ENCODE peak calls at places on chromosomes 13 and 19, in four cellular contexts. One of them, this sample, is unnamed.

GRCh38 chr13:51935326-51936171 is 73.8 kb downstream of the CCDC70 start:
- DNase-seq in fibroblast of lung: peak
- DNase-seq in Peyer's patch: no peak
- DNase-seq in fibroblast of the aortic adventitia: no peak
- DNase-seq in this sample: no peak

GRCh38 chr13:24654741-24655140 is 25.5 kb upstream of the ATP12A start:
- DNase-seq in Peyer's patch: no peak
- DNase-seq in fibroblast of lung: peak
- DNase-seq in fibroblast of the aortic adventitia: peak
- DNase-seq in this sample: no peak

GRCh38 chr13:113901231-113901630 is 37.4 kb upstream of the GAS6 start:
- DNase-seq in fibroblast of the aortic adventitia: peak
- DNase-seq in fibroblast of lung: peak
- DNase-seq in Peyer's patch: no peak
- DNase-seq in this sample: no peak

GRCh38 chr13:109735567-109735966 is 50.8 kb downstream of the IRS2 start:
- DNase-seq in Peyer's patch: no peak
- DNase-seq in fibroblast of the aortic adventitia: no peak
- DNase-seq in fibroblast of lung: peak
- DNase-seq in this sample: no peak

GRCh38 chr13:28497143-28497876 is 2.4 kb upstream of the FLT1 start:
- DNase-seq in fibroblast of the aortic adventitia: no peak
- DNase-seq in fibroblast of lung: no peak
- DNase-seq in Peyer's patch: no peak
- DNase-seq in this sample: no peak

GRCh38 chr13:33612641-33613638 is 205.0 kb upstream of the RFC3 start:
- DNase-seq in fibroblast of lung: no peak
- DNase-seq in fibroblast of the aortic adventitia: no peak
- DNase-seq in Peyer's patch: no peak
- DNase-seq in this sample: no peak

GRCh38 chr13:31739226-31739625 is at the start of gene RXFP2:
- DNase-seq in fibroblast of lung: no peak
- DNase-seq in Peyer's patch: no peak
- DNase-seq in fibroblast of the aortic adventitia: no peak
- DNase-seq in this sample: no peak

GRCh38 chr13:21529102-21529893 is 70.2 kb upstream of the ZDHHC20 start:
- DNase-seq in fibroblast of the aortic adventitia: no peak
- DNase-seq in fibroblast of lung: no peak
- DNase-seq in Peyer's patch: no peak
- DNase-seq in this sample: no peak

GRCh38 chr19:16326401-16327130 is 1.9 kb downstream of the KLF2 start:
- DNase-seq in fibroblast of the aortic adventitia: peak
- DNase-seq in fibroblast of lung: peak
- DNase-seq in Peyer's patch: peak
- DNase-seq in this sample: no peak

GRCh38 chr19:14006085-14006765 is at the start of gene RFX1:
- DNase-seq in fibroblast of lung: peak
- DNase-seq in fibroblast of the aortic adventitia: peak
- DNase-seq in Peyer's patch: peak
- DNase-seq in this sample: peak

GRCh38 chr13:26604784-26605183 is 47.3 kb downstream of the WASF3 start:
- DNase-seq in fibroblast of lung: no peak
- DNase-seq in Peyer's patch: no peak
- DNase-seq in fibroblast of the aortic adventitia: no peak
- DNase-seq in this sample: no peak

GRCh38 chr13:85287528-85287927 is 511.7 kb downstream of the SLITRK6 start:
- DNase-seq in fibroblast of the aortic adventitia: no peak
- DNase-seq in fibroblast of lung: no peak
- DNase-seq in Peyer's patch: no peak
- DNase-seq in this sample: no peak

GRCh38 chr13:83248751-83249150 is 633.5 kb downstream of the SLITRK1 start:
- DNase-seq in Peyer's patch: no peak
- DNase-seq in fibroblast of lung: no peak
- DNase-seq in fibroblast of the aortic adventitia: peak
- DNase-seq in this sample: no peak

GRCh38 chr19:10189631-10190425 is 4.9 kb downstream of the DNMT1 start:
- DNase-seq in fibroblast of the aortic adventitia: peak
- DNase-seq in fibroblast of lung: peak
- DNase-seq in Peyer's patch: no peak
- DNase-seq in this sample: no peak

GRCh38 chr13:100602472-100603142 is 14.0 kb upstream of the GGACT start:
- DNase-seq in Peyer's patch: no peak
- DNase-seq in fibroblast of the aortic adventitia: peak
- DNase-seq in fibroblast of lung: peak
- DNase-seq in this sample: no peak

GRCh38 chr13:50697746-50698526 is 145.6 kb downstream of the DLEU7 start:
- DNase-seq in Peyer's patch: no peak
- DNase-seq in fibroblast of lung: no peak
- DNase-seq in fibroblast of the aortic adventitia: no peak
- DNase-seq in this sample: no peak

GRCh38 chr13:75566658-75567057 is 17.1 kb downstream of the UCHL3 start:
- DNase-seq in Peyer's patch: no peak
- DNase-seq in fibroblast of the aortic adventitia: peak
- DNase-seq in fibroblast of lung: peak
- DNase-seq in this sample: no peak

GRCh38 chr13:49110122-49110831 is 109.9 kb upstream of the MLNR start:
- DNase-seq in Peyer's patch: peak
- DNase-seq in fibroblast of the aortic adventitia: peak
- DNase-seq in fibroblast of lung: peak
- DNase-seq in this sample: peak

GRCh38 chr19:44002212-44002565 is 568 bp upstream of the ZNF230 start:
- DNase-seq in fibroblast of lung: no peak
- DNase-seq in fibroblast of the aortic adventitia: peak
- DNase-seq in Peyer's patch: no peak
- DNase-seq in this sample: no peak

GRCh38 chr13:64640002-64640401 is 2590.1 kb downstream of the PCDH9 start:
- DNase-seq in fibroblast of lung: no peak
- DNase-seq in fibroblast of the aortic adventitia: no peak
- DNase-seq in Peyer's patch: no peak
- DNase-seq in this sample: no peak

GRCh38 chr13:90640976-90641375 is 706.5 kb upstream of the MIR17HG start:
- DNase-seq in Peyer's patch: no peak
- DNase-seq in fibroblast of lung: peak
- DNase-seq in fibroblast of the aortic adventitia: peak
- DNase-seq in this sample: no peak

GRCh38 chr13:112132142-112132541 is 65.2 kb downstream of the SOX1 start:
- DNase-seq in fibroblast of lung: no peak
- DNase-seq in Peyer's patch: no peak
- DNase-seq in fibroblast of the aortic adventitia: no peak
- DNase-seq in this sample: no peak

GRCh38 chr13:97284558-97284957 is 62.4 kb downstream of the MBNL2 start:
- DNase-seq in fibroblast of lung: peak
- DNase-seq in fibroblast of the aortic adventitia: peak
- DNase-seq in Peyer's patch: no peak
- DNase-seq in this sample: no peak

GRCh38 chr19:8242212-8242821 is 33.1 kb downstream of the CERS4 start:
- DNase-seq in fibroblast of the aortic adventitia: no peak
- DNase-seq in Peyer's patch: no peak
- DNase-seq in fibroblast of lung: no peak
- DNase-seq in this sample: no peak

GRCh38 chr19:628168-628567 is 5.2 kb downstream of the POLRMT start:
- DNase-seq in fibroblast of lung: no peak
- DNase-seq in Peyer's patch: no peak
- DNase-seq in fibroblast of the aortic adventitia: no peak
- DNase-seq in this sample: no peak

GRCh38 chr13:20703785-20704458 is 423 bp downstream of the IL17D start:
- DNase-seq in fibroblast of lung: peak
- DNase-seq in Peyer's patch: peak
- DNase-seq in fibroblast of the aortic adventitia: peak
- DNase-seq in this sample: peak

GRCh38 chr13:24741016-24741662 is 22.8 kb upstream of the RNF17 start:
- DNase-seq in Peyer's patch: no peak
- DNase-seq in fibroblast of the aortic adventitia: no peak
- DNase-seq in fibroblast of lung: no peak
- DNase-seq in this sample: no peak

GRCh38 chr19:46728208-46728607 is 11.3 kb upstream of the PRKD2 start:
- DNase-seq in Peyer's patch: no peak
- DNase-seq in fibroblast of lung: no peak
- DNase-seq in fibroblast of the aortic adventitia: no peak
- DNase-seq in this sample: no peak

GRCh38 chr19:30079200-30079599 is 137.2 kb downstream of the URI1 start:
- DNase-seq in Peyer's patch: no peak
- DNase-seq in fibroblast of lung: no peak
- DNase-seq in fibroblast of the aortic adventitia: no peak
- DNase-seq in this sample: no peak

GRCh38 chr19:31109626-31110025 is 239.6 kb downstream of the TSHZ3 start:
- DNase-seq in fibroblast of lung: peak
- DNase-seq in fibroblast of the aortic adventitia: no peak
- DNase-seq in Peyer's patch: no peak
- DNase-seq in this sample: no peak
- TF ChIP-seq CTCF in fibroblast of lung: no peak
- TF ChIP-seq CTCF in fibroblast of the aortic adventitia: no peak
- TF ChIP-seq CTCF in Peyer's patch: no peak
- TF ChIP-seq CTCF in this sample: no peak

DNA sequence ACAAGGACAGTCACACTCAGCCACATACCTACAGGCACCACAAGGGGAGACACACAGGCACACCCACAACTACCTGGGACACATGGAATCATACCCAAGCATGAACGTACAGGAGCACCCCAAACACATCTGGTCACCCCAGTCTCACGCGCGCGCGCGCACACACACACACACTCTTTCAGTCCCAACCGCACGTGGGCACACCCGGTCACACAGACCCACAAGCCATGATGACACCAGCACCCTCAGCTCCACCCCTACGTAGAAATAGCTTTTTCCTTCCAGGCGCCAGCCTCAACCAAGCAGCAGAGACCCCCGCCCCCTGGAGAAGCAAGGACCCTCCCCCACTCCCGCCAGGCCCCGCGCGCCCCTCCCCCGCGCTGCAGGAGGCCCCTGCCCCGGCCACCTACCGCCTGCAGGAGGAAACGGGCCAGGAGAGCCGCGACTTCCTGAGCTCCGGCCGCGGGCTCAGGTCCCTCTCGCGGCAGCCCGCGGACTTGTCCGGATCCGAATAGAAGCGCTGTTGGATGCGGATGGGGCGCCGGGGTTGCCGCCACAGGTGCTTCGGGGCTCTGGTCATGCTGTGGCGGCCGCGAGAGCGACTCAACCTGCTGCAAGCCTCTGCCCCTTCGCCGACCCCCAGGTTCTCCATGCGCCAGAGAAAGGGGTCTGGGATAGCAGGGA is 6.4 kb upstream of the PDE4C start:
- DNase-seq in fibroblast of the aortic adventitia: no peak
- DNase-seq in fibroblast of lung: no peak
- DNase-seq in Peyer's patch: no peak
- DNase-seq in this sample: no peak
- TF ChIP-seq CTCF in fibroblast of the aortic adventitia: peak
- TF ChIP-seq CTCF in fibroblast of lung: no peak
- TF ChIP-seq CTCF in Peyer's patch: no peak
- TF ChIP-seq CTCF in this sample: peak

DNA sequence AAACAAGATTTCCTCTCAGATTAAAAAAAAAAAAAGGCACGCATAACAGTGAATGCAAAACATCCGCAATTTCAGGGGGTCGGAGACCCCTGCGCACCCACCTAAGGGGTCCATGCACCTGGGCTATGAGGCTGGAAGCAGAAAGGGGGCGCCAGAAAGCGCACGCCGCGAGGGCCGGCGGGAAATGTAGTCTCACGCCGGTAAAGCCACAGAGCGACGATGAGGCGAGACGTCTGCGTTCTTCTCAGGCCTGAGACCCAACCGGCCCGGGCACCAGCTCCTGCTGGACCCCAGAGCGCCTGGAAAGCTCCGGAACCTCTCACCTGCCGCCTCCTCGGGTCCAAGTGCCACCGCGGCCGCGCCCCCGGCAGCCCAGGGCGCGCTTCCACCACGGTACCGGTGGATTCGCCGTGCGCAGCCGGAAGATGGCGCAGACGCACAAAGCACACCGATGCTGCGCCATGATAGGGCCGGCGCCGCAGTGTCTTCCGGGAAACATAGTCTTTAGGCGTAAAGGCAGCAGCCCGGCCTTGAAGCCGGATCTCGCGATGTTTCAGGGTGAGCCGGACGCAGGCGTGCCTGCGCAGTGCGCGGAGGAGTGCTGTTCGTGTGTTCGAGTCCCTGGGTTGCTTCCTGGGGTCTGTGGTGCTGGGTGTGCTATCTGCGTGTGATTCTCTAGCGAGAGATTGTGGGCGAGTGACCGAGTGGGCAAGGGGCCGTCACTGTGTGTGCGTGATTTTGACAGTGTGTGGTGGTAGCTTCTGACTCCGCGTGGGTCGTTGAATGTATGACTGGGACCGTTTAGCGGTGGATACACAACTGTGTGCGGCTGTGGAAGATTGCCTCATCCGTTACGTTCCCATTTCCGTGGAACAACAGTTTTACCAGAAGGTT is at the start of gene ZNF582:
- DNase-seq in fibroblast of the aortic adventitia: peak
- DNase-seq in Peyer's patch: peak
- DNase-seq in fibroblast of lung: peak
- DNase-seq in this sample: peak
- TF ChIP-seq CTCF in fibroblast of the aortic adventitia: peak
- TF ChIP-seq CTCF in Peyer's patch: peak
- TF ChIP-seq CTCF in fibroblast of lung: peak
- TF ChIP-seq CTCF in this sample: peak

GRCh38 chr19:56142897-56143434 is 1.9 kb downstream of the ZNF444 start:
- DNase-seq in fibroblast of the aortic adventitia: no peak
- DNase-seq in fibroblast of lung: no peak
- DNase-seq in Peyer's patch: no peak
- DNase-seq in this sample: no peak

GRCh38 chr19:56142087-56142787 is 1.1 kb downstream of the ZNF444 start:
- DNase-seq in fibroblast of the aortic adventitia: no peak
- DNase-seq in fibroblast of lung: no peak
- DNase-seq in Peyer's patch: no peak
- DNase-seq in this sample: no peak

GRCh38 chr19:56139847-56140582 is 1.1 kb upstream of the ZNF444 start:
- DNase-seq in fibroblast of lung: no peak
- DNase-seq in Peyer's patch: no peak
- DNase-seq in fibroblast of the aortic adventitia: no peak
- DNase-seq in this sample: no peak

GRCh38 chr19:56140583-56141415 is at the start of gene ZNF444:
- DNase-seq in Peyer's patch: peak
- DNase-seq in fibroblast of lung: peak
- DNase-seq in fibroblast of the aortic adventitia: peak
- DNase-seq in this sample: peak

DNA sequence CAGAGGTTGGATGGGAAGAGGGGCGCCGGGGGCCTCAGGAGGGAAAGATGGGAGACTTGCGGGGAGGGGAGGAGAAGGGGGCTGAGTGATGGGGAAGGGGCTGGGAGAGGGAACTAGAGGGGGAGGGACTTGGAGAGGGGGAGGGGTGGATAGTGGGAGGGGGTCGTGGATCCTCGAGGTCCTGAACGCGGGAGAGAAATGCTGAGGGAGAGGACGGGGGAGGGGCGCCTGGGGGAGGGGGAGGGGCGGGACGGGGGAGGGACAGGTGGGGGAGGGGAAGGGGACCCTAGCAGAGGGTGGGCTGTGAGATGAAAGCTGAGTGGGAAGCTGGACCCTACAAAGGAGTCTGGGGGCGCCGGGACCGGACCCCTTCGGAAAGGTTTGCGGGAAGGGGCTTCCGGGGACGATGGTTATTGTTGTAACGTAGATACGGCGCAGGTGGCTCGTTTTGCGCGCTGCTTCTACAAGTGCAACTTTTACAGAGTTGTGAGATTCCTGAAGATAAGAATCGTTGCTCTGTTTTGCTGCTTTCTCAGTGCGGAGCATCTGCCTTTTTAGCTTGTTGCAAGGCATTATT is 417 bp downstream of the ZNF444 start:
- DNase-seq in fibroblast of lung: no peak
- DNase-seq in Peyer's patch: peak
- DNase-seq in fibroblast of the aortic adventitia: no peak
- DNase-seq in this sample: no peak
- TF ChIP-seq CTCF in fibroblast of lung: no peak
- TF ChIP-seq CTCF in Peyer's patch: no peak
- TF ChIP-seq CTCF in fibroblast of the aortic adventitia: no peak
- TF ChIP-seq CTCF in this sample: no peak